ENCODE peak calls at places on chromosomes 12 and 14, in five cellular contexts. S is Peyer's patch, A is IMR-90, Q is tibial nerve, R is upper lobe of left lung. L is an unnamed sample.

GRCh38 chr14:51652168-51653095 is 722 bp downstream of the FRMD6 start:
- DNase-seq in R (peak), Q (no peak), A (no peak), S (no peak), L (peak)

GRCh38 chr14:106436310-106436905 is 910.0 kb downstream of the TMEM121 start:
- DNase-seq in S (peak), A (no peak), R (peak), Q (no peak), L (no peak)

GRCh38 chr12:4228122-4228580 is 45.4 kb upstream of the CCND2 start:
- DNase-seq in R (no peak), A (no peak), S (no peak), Q (no peak), L (no peak)

GRCh38 chr12:47107926-47108325 is 28.2 kb upstream of the AMIGO2 start:
- DNase-seq in Q (no peak), A (no peak), R (no peak), S (no peak), L (no peak)

GRCh38 chr12:122452701-122453285 is 30.3 kb upstream of the CLIP1 start:
- DNase-seq in R (no peak), S (no peak), Q (no peak), A (no peak), L (no peak)

GRCh38 chr12:57622293-57623245 is 10.4 kb downstream of the B4GALNT1 start:
- DNase-seq in R (no peak), Q (no peak), S (no peak), A (no peak), L (no peak)

GRCh38 chr12:15505616-15506015 is 183.3 kb downstream of the PTPRO start:
- DNase-seq in S (no peak), Q (no peak), A (peak), R (no peak), L (no peak)

GRCh38 chr12:95582230-95583058 is 31.2 kb upstream of the USP44 start:
- DNase-seq in A (peak), Q (no peak), S (no peak), R (no peak), L (no peak)

GRCh38 chr14:51109651-51110050 is 14.7 kb upstream of the TRIM9 start:
- DNase-seq in Q (no peak), A (no peak), R (no peak), S (no peak), L (no peak)

GRCh38 chr12:80173465-80173864 is 74.1 kb downstream of the OTOGL start:
- DNase-seq in S (no peak), R (no peak), Q (no peak), A (no peak), L (no peak)

GRCh38 chr14:104865631-104866441 is 768 bp downstream of the CEP170B start:
- DNase-seq in Q (peak), S (peak), A (peak), R (peak), L (no peak)

GRCh38 chr14:101854366-101854765 is 92.9 kb downstream of the PPP2R5C start:
- DNase-seq in Q (no peak), A (peak), R (peak), S (no peak), L (no peak)

GRCh38 chr12:59383426-59383822 is 212.4 kb upstream of the SLC16A7 start:
- DNase-seq in Q (no peak), A (peak), R (no peak), S (no peak), L (no peak)

GRCh38 chr14:37874429-37875109 is 279.1 kb downstream of the TTC6 start:
- DNase-seq in S (peak), Q (peak), R (no peak), A (peak), L (peak)

GRCh38 chr12:45415393-45415817 is 199.5 kb downstream of the ANO6 start:
- DNase-seq in S (no peak), A (peak), Q (no peak), R (no peak), L (no peak)

GRCh38 chr12:92193063-92193462 is 47.4 kb upstream of the BTG1 start:
- DNase-seq in R (no peak), A (no peak), Q (no peak), S (no peak), L (no peak)

GRCh38 chr14:100713720-100714119 is 13.0 kb upstream of the DLK1 start:
- DNase-seq in S (no peak), A (no peak), R (no peak), Q (no peak), L (no peak)

GRCh38 chr12:1803736-1804135 is 16.6 kb upstream of the LRTM2 start:
- DNase-seq in S (peak), R (no peak), Q (no peak), A (no peak), L (peak)

GRCh38 chr14:96268426-96269358 is 12.7 kb downstream of the BDKRB1 start:
- DNase-seq in A (peak), Q (peak), S (no peak), R (no peak), L (no peak)

GRCh38 chr12:34108405-34108803 is 86.1 kb downstream of the ALG10 start:
- DNase-seq in R (no peak), Q (no peak), A (no peak), S (no peak), L (no peak)

GRCh38 chr14:33964599-33965317 is 13.9 kb upstream of the EGLN3 start:
- DNase-seq in S (no peak), Q (no peak), R (no peak), A (no peak), L (no peak)

GRCh38 chr14:92990456-92991430 is 67.8 kb downstream of the CHGA start:
- DNase-seq in A (no peak), Q (no peak), S (no peak), R (no peak), L (no peak)

GRCh38 chr12:108724054-108724889 is 7.0 kb downstream of the CORO1C start:
- DNase-seq in S (no peak), R (no peak), Q (no peak), A (peak), L (no peak)

GRCh38 chr14:101734241-101734847 is 27.2 kb upstream of the PPP2R5C start:
- DNase-seq in R (no peak), A (no peak), S (no peak), Q (no peak), L (no peak)

GRCh38 chr12:131014343-131014742 is 60.6 kb downstream of the ADGRD1 start:
- DNase-seq in A (no peak), Q (no peak), R (no peak), S (no peak), L (no peak)

GRCh38 chr12:2354151-2354991 is 301.6 kb downstream of the CACNA1C start:
- DNase-seq in S (no peak), R (no peak), A (no peak), Q (no peak), L (no peak)

GRCh38 chr12:42834062-42834461 is 244.5 kb upstream of the PRICKLE1 start:
- DNase-seq in A (no peak), Q (no peak), S (no peak), R (no peak), L (no peak)

GRCh38 chr12:96414637-96415036 is 14.4 kb upstream of the CDK17 start:
- DNase-seq in S (no peak), Q (no peak), R (no peak), A (no peak), L (no peak)

GRCh38 chr12:117674313-117674712 is 294.5 kb downstream of the KSR2 start:
- DNase-seq in A (no peak), R (no peak), S (no peak), Q (no peak), L (no peak)
- TF ChIP-seq POLR2A in A (no peak), R (no peak), S (no peak), Q (no peak), L (no peak)

GRCh38 chr14:89619616-89620273 is 202.7 kb upstream of the FOXN3 start:
- DNase-seq in R (no peak), S (no peak), A (no peak), Q (no peak), L (no peak)

GRCh38 chr14:89618309-89618708 is 201.3 kb upstream of the FOXN3 start:
- DNase-seq in Q (no peak), S (no peak), A (no peak), R (no peak), L (no peak)

GRCh38 chr14:89617471-89618291 is 200.6 kb upstream of the FOXN3 start:
- DNase-seq in R (no peak), Q (peak), S (peak), A (peak), L (no peak)

GRCh38 chr14:89620436-89620835 is 203.4 kb upstream of the FOXN3 start:
- DNase-seq in Q (no peak), A (no peak), S (no peak), R (no peak), L (no peak)

GRCh38 chr14:89618821-89619551 is 202.0 kb upstream of the FOXN3 start:
- DNase-seq in R (peak), S (peak), A (peak), Q (peak), L (peak)
- TF ChIP-seq POLR2A in R (no peak), S (peak), A (peak), Q (peak), L (peak)

GRCh38 chr12:105110851-105111250 is 3.3 kb downstream of the WASHC4 start:
- DNase-seq in A (no peak), R (no peak), S (no peak), Q (no peak), L (no peak)

GRCh38 chr12:105107497-105108371 is at the start of gene WASHC4:
- DNase-seq in R (peak), S (peak), Q (peak), A (peak), L (peak)

GRCh38 chr12:105106621-105107020 is 910 bp upstream of the WASHC4 start:
- DNase-seq in A (no peak), R (no peak), S (no peak), Q (no peak), L (no peak)

GRCh38 chr12:105107176-105107496 is 395 bp upstream of the WASHC4 start:
- DNase-seq in R (no peak), A (peak), S (no peak), Q (no peak), L (no peak)

DNA sequence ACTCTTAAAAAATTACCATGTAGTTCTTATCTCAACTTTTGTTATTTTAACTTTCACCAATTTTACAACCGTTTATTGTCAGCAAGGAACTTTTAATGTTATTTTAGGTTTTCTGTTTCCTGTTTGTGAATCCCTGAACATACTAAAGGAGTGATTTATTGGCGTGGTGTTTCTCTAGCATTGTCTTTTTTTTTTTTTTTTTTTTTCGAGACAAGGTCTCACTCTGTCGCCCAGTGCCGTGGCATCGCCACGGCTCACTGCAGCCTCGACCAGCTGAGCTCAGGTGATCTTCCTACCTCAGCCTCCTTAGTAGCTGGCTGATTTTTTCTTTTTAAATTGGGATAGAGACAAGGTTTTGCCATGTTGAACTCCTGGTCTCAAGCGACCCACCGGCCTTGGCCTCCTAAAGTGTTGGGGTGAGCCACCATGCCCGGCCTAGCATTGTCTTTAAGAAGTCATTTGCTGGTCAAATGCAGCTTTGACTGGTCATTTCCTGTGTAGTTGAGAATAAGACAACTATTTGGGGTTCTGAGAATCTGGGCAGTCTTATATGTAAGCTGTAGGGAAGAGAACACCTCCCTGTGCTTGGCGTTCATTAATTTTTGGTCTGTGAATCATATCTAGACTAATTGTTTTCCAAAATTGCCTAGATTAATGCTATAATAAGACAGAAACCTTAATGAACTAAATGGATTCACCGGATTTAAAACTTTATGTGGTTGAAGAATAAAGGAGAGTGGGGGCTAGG is 2.1 kb downstream of the WASHC4 start:
- DNase-seq in R (peak), S (no peak), Q (no peak), A (peak), L (no peak)
- TF ChIP-seq POLR2A in R (no peak), S (no peak), Q (no peak), A (no peak), L (peak)

GRCh38 chr12:133181238-133181959 is at the start of gene ZNF268:
- DNase-seq in R (peak), Q (peak), A (peak), S (peak), L (peak)
- TF ChIP-seq POLR2A in R (no peak), Q (peak), A (peak), S (peak), L (peak)

DNA sequence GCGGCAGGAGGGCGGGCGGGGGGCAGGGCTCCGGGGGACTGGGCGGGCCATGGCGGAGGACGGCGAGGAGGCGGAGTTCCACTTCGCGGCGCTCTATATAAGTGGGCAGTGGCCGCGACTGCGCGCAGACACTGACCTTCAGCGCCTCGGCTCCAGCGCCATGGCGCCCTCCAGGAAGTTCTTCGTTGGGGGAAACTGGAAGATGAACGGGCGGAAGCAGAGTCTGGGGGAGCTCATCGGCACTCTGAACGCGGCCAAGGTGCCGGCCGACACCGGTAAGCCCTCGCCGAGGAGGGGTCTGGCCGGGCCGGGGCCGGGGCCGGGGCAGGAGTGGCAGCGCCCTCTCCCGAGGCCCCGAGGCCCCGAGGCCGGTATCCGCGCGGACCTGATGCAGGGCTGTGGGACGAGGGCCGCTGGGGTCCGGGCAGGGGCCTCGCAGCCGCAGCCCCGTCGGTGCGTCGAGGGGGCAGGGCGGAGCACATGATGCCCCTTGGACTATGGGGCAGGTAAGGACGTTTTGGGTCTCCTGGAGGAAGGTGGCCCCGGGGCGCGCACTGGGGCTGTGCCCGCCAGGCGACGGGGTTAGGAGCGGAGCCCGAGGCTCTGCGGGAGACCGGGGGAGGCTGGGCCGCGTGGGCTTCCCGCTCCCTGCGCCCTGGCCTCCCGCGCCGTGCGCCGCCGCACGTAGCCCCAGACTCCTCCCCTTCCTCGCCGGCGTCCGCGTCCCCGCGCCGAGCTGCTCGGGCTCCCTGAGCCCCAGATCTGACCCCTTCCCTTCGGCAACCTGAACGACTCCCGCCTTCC is at the start of gene TPI1:
- DNase-seq in A (peak), Q (peak), R (peak), S (peak), L (peak)
- TF ChIP-seq POLR2A in A (peak), Q (peak), R (peak), S (peak), L (peak)

GRCh38 chr12:6928703-6929407 is 1.1 kb downstream of the ATN1 start:
- DNase-seq in S (no peak), Q (no peak), R (no peak), A (no peak), L (no peak)
- TF ChIP-seq POLR2A in S (no peak), Q (no peak), R (no peak), A (no peak), L (no peak)

DNA sequence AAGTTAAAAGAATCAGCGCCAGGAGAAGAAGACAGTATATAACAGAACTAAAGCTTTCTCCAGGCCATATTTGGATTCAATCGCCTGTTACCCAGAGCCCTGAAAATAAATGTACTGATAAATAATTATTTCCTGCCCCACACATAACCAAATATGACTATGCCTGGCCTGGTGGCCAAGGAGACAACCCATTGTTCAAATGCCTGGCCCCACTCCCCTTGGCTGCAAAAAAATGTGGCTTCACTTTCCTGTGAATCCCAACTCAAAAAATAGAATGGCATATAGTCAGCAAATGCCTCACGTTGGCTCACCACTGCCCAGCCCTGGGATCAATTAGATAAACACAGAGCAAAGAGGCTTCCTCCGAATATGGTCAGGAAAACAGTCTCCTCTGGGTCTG is 472.1 kb downstream of the BCL11B start:
- DNase-seq in Q (no peak), S (no peak), A (no peak), R (no peak), L (no peak)
- TF ChIP-seq POLR2A in Q (no peak), S (no peak), A (no peak), R (no peak), L (no peak)

DNA sequence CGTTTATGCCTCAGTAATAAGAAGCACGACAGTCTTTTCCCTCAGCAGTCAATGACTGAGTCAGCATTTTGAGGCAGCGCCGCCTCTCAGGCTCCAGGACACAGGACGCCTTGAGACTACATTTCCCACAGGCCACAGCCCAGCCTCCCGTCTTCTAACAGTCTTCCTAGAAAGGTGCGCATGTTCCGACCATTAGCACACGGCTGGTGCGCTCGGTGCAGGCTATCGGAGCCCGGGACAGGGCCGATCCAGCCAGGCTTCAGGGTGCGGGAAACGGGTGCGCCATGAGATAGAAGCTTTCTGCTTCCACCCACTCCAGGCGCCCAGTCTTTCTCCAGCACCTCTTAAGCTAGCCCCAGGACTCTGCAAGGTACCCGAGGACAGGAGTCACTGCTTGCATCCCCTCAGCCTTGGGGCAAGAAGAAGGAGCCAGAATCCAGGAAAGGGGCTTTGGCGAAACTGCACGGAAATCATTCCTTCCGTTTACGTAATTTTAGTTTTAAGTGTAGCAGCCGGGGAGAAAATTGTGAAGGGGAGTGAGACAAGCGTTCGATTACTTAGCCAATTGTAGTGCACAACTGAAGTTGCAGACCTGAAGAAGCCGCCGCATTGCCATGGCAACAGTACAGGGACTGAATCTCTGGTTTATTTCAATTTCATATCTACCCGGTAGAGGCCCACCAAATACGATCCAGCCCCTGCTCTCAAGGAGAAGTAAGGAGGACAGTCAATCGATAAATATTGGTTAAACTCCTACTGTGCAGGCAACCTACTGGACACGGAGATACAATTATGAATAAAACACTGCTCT is 53.9 kb downstream of the ZNF641 start:
- DNase-seq in S (peak), R (peak), A (peak), Q (peak), L (peak)
- TF ChIP-seq POLR2A in S (no peak), R (no peak), A (no peak), Q (no peak), L (no peak)

DNA sequence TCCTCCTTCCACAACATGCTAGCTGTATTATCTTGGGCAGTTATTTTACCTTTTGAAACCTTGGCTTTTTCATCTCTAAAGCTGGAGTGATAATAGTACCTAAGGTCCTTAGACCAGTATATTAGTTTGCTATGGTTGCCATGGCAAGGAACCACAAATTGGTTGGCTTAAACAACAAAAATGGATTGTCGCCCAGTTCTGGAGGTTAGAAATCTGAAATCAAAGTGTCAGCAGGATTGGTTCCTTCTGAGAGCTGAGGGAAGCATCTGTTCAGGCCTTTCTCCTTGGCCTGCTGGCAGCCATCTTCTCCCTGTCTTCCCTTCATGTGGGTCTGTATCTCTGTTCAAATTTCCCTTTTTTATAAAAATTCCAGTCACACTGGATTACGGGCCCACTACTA is 55.5 kb upstream of the SLC35F4 start:
- DNase-seq in R (no peak), A (no peak), Q (no peak), S (no peak), L (no peak)
- TF ChIP-seq POLR2A in R (no peak), A (no peak), Q (no peak), S (no peak), L (no peak)

GRCh38 chr12:51391047-51391837 is at the start of gene GALNT6:
- DNase-seq in R (peak), A (no peak), Q (no peak), S (peak), L (peak)
- TF ChIP-seq POLR2A in R (no peak), A (no peak), Q (no peak), S (peak), L (no peak)